ENCODE peak calls at places on chromosomes 5 and 9, in six cellular contexts. I is aorta; W is H7; V is AG04450; X is CD8-positive, alpha-beta memory T cell; D is HL-60. Y is an unnamed sample. For H3K27me3, the result is how much of the 10 kb centered on the place peaks cover.

GRCh38 chr9:93658184-93658925 is 82.0 kb downstream of the PHF2 start:
- DNase-seq in I (peak), X (no peak), V (no peak), W (no peak), D (no peak), Y (no peak)

GRCh38 chr9:81557957-81558791 is 131.2 kb downstream of the TLE1 start:
- DNase-seq in V (peak), W (no peak), X (no peak), D (no peak), I (no peak), Y (no peak)

GRCh38 chr5:32278403-32278802 is 34.3 kb downstream of the MTMR12 start:
- DNase-seq in D (no peak), X (no peak), I (no peak), V (peak), W (no peak), Y (no peak)

GRCh38 chr9:82601272-82601835 is 461.6 kb downstream of the RASEF start:
- DNase-seq in I (no peak), D (no peak), W (no peak), V (no peak), X (no peak), Y (no peak)

GRCh38 chr9:108184941-108185340 is 670.8 kb downstream of the ACTL7B start:
- DNase-seq in W (no peak), V (no peak), D (no peak), X (no peak), I (no peak), Y (no peak)

GRCh38 chr9:16321461-16322119 is 548.9 kb downstream of the BNC2 start:
- DNase-seq in I (no peak), V (no peak), X (no peak), W (no peak), D (no peak), Y (no peak)

GRCh38 chr5:39503148-39503547 is 78.4 kb upstream of the DAB2 start:
- DNase-seq in W (no peak), V (no peak), D (no peak), X (no peak), I (no peak), Y (no peak)

GRCh38 chr9:109110326-109111014 is 9.3 kb downstream of the TMEM245 start:
- DNase-seq in X (peak), I (no peak), W (no peak), V (no peak), D (no peak), Y (no peak)

GRCh38 chr5:62115009-62115408 is 191.0 kb upstream of the KIF2A start:
- DNase-seq in X (no peak), D (no peak), V (no peak), W (no peak), I (no peak), Y (no peak)

GRCh38 chr9:113772121-113772885 is 103.8 kb upstream of the ZNF618 start:
- DNase-seq in X (no peak), V (no peak), W (no peak), I (no peak), D (no peak), Y (no peak)

GRCh38 chr9:135061441-135061840 is 26.0 kb upstream of the OLFM1 start:
- DNase-seq in D (no peak), W (no peak), X (no peak), V (no peak), I (peak), Y (peak)

GRCh38 chr5:138647261-138647788 is 72.1 kb upstream of the HSPA9 start:
- DNase-seq in X (no peak), W (no peak), I (peak), D (no peak), V (no peak), Y (no peak)

GRCh38 chr9:72856985-72857631 is 95.7 kb downstream of the ALDH1A1 start:
- DNase-seq in X (no peak), I (no peak), W (peak), V (peak), D (peak), Y (peak)

GRCh38 chr9:110152704-110153374 is 55.1 kb downstream of the C9orf152 start:
- DNase-seq in V (no peak), I (no peak), X (no peak), W (peak), D (peak), Y (peak)

GRCh38 chr5:112183103-112183634 is 235.9 kb downstream of the EPB41L4A start:
- DNase-seq in W (no peak), X (no peak), V (no peak), D (no peak), I (no peak), Y (peak)

GRCh38 chr9:92808726-92809451 is 44.3 kb upstream of the BICD2 start:
- DNase-seq in I (peak), X (peak), W (peak), D (peak), V (peak), Y (peak)

GRCh38 chr5:100444961-100445360 is 90.2 kb upstream of the FAM174A start:
- DNase-seq in X (no peak), I (peak), D (no peak), V (no peak), W (no peak), Y (no peak)

GRCh38 chr5:136030956-136031611 is 2.3 kb downstream of the TGFBI start:
- DNase-seq in W (no peak), I (no peak), X (no peak), V (no peak), D (no peak), Y (peak)

GRCh38 chr5:9168791-9169611 is 376.9 kb downstream of the SEMA5A start:
- DNase-seq in I (no peak), D (no peak), W (no peak), X (no peak), V (no peak), Y (no peak)

GRCh38 chr9:114373960-114374730 is 13.6 kb downstream of the AKNA start:
- DNase-seq in X (no peak), D (no peak), V (no peak), I (peak), W (no peak), Y (no peak)

GRCh38 chr5:59790399-59791130 is 103.0 kb downstream of the PDE4D start:
- DNase-seq in X (no peak), V (no peak), W (peak), D (no peak), I (peak), Y (no peak)

DNA sequence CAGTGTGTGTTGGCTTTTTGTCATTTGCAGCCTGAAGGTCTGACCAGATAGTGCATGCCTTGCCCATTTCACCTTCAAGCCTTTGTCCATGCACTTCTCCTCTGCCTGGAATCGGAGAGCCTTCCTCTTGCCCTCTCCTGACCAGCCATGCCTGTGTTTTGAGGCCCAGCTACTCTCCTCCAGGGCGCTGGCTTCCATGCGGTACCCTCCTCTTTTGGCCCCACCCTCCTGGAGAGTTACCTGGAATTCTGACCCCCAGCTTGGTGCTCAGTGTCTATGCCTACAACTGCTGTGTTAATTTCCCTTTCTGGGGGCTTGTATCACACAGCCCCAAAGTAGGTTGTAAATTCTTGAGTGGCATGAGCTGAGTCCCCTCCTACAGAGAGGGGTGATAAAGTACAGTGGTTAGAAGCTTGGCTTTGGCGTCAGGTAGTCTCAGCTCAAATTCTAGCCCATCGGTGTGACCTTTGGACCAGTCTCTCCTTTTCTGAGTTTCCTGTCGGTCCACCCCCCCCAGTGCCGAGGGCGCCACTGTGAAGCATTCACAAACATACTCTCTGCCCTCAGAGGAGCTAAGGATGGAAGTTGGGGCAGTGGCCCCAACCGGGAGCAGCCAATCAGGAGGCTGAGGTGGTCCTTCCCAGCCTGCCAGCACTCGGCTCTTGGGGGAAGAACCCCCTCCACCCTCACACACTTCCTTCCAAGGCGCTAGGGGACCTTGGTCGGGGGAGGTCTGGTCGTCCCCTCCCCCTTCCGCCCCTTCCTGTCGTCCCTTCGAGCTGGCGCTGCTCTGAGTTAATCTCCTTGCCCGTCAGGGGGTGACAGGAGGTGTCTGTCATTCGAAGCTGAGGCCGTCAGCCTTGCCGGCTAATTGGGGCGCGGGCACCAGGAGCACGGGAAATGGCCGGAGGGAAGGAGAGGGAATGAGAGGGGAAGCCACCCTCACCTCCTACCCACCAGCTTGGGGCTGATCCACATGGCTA is 52.9 kb downstream of the CXXC5 start:
- DNase-seq in I (no peak), X (no peak), W (peak), D (no peak), V (no peak), Y (peak)
- H3K27me3 ChIP-seq in I (under half), X (under half), W (under half), D (under half), V (under half), Y (under half)

GRCh38 chr5:56212127-56212879 is 20.8 kb downstream of the ANKRD55 start:
- DNase-seq in V (no peak), D (no peak), W (no peak), I (no peak), X (no peak), Y (no peak)
- H3K27me3 ChIP-seq in V (under half), D (under half), W (under half), I (under half), X (under half), Y (under half)

DNA sequence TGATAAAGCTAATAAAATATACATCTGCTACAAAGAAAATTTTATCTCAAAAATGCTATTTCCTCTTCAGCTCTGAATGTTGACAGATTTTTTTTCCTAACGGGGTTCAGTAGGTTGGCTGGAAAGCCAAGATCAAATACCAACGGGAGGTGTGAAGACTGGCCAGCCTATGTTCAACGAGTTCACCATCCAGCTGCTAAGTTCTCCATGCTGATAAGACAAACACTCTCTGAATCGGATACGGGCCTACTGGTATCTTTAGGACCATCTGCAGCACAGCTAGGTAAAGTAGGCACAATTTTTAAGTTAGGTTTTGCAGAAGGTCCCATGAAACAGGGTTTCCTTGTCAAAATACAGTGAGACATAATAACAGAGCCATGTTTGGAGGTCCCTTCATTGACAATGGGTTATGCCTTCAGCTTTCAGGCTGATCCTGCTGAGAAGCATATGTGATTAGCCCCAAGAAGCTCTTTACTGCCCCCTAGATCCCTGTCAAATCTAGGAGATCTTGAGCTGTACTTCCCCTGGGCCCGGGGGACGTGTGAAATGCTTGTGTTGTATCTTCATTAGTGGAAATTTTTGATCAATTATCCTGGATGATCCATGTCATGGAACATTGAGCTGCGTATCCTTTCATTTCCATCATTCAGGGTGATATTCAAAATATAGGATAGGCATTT is 60.6 kb downstream of the PGM5 start:
- DNase-seq in W (peak), D (no peak), V (no peak), I (no peak), X (no peak), Y (peak)
- H3K27me3 ChIP-seq in W (under half), D (under half), V (under half), I (under half), X (under half), Y (under half)

DNA sequence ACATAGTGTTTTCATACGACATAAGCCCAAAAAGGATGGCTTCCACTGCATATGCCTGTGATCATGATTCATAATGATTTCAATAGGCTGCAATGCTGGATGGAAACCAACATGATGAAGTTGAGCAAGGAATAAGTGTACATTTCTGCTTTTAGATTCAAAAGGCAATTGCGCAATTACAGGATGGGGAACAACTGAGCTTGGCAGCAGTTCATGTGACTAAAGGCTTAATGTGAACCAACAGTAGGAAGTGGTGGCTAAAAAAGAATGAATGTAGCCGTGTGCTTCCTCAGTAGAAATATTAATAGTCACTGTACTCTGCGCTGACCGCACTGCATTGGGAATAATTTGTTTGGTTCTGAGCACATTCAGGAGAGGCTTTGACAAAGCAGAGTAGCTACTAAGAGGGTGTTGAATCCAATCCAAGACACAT is 51.2 kb downstream of the SLC1A3 start:
- DNase-seq in W (no peak), V (peak), I (no peak), X (no peak), D (peak), Y (no peak)
- H3K27me3 ChIP-seq in W (under half), V (under half), I (under half), X (under half), D (under half), Y (under half)

GRCh38 chr5:83029-83428 is 8.9 kb upstream of the PLEKHG4B start:
- DNase-seq in X (no peak), V (no peak), D (no peak), I (peak), W (peak), Y (no peak)

GRCh38 chr5:82092-82491 is 9.9 kb upstream of the PLEKHG4B start:
- DNase-seq in X (no peak), W (peak), V (no peak), I (peak), D (no peak), Y (peak)

GRCh38 chr5:81391-82021 is 10.5 kb upstream of the PLEKHG4B start:
- DNase-seq in I (peak), V (no peak), X (no peak), D (no peak), W (peak), Y (no peak)

GRCh38 chr5:82570-82969 is 9.4 kb upstream of the PLEKHG4B start:
- DNase-seq in I (peak), W (peak), V (no peak), X (no peak), D (no peak), Y (no peak)

GRCh38 chr5:85334-85995 is 6.5 kb upstream of the PLEKHG4B start:
- DNase-seq in W (peak), D (no peak), I (peak), X (no peak), V (no peak), Y (peak)
- H3K27me3 ChIP-seq in W (under half), D (under half), I (under half), X (under half), V (under half), Y (under half)

GRCh38 chr9:131810351-131811170 is 70.7 kb upstream of the RAPGEF1 start:
- DNase-seq in X (no peak), W (peak), V (no peak), D (no peak), I (peak), Y (peak)

GRCh38 chr9:131814714-131815113 is 74.8 kb upstream of the RAPGEF1 start:
- DNase-seq in I (no peak), V (no peak), X (no peak), D (no peak), W (no peak), Y (no peak)

GRCh38 chr9:131811405-131811804 is 71.5 kb upstream of the RAPGEF1 start:
- DNase-seq in W (no peak), I (peak), D (no peak), V (no peak), X (no peak), Y (no peak)

GRCh38 chr9:131812116-131812790 is 72.4 kb upstream of the RAPGEF1 start:
- DNase-seq in D (no peak), V (no peak), I (peak), W (peak), X (no peak), Y (no peak)

GRCh38 chr9:131813116-131813515 is 73.2 kb upstream of the RAPGEF1 start:
- DNase-seq in V (no peak), I (peak), D (no peak), X (no peak), W (no peak), Y (no peak)
- H3K27me3 ChIP-seq in V (under half), I (under half), D (under half), X (under half), W (under half), Y (under half)